ENCODE peak calls at places on chromosome 21, in ten cellular contexts. One of them, this sample, is unnamed. For H3K4me1, the result is how much of the 10 kb centered on the place peaks cover.

GRCh38 chr21:30839304-30839703 is 9.7 kb upstream of the KRTAP7-1 start:
- DNase-seq in tibial artery: no peak
- DNase-seq in A549: no peak
- DNase-seq in uterus: no peak
- DNase-seq in CD4-positive, CD25-positive, alpha-beta regulatory T cell: no peak
- DNase-seq in Karpas-422: peak
- DNase-seq in OCI-LY7: peak
- DNase-seq in fibroblast of lung: no peak
- DNase-seq in small intestine: peak
- DNase-seq in GM23248: peak
- DNase-seq in this sample: no peak

GRCh38 chr21:42621166-42621827 is 32.1 kb upstream of the PDE9A start:
- DNase-seq in tibial artery: no peak
- DNase-seq in A549: no peak
- DNase-seq in uterus: peak
- DNase-seq in CD4-positive, CD25-positive, alpha-beta regulatory T cell: no peak
- DNase-seq in Karpas-422: no peak
- DNase-seq in OCI-LY7: no peak
- DNase-seq in fibroblast of lung: no peak
- DNase-seq in small intestine: peak
- DNase-seq in GM23248: no peak
- DNase-seq in this sample: no peak

GRCh38 chr21:31397939-31398338 is 53.9 kb upstream of the TIAM1 start:
- DNase-seq in tibial artery: no peak
- DNase-seq in A549: no peak
- DNase-seq in uterus: no peak
- DNase-seq in CD4-positive, CD25-positive, alpha-beta regulatory T cell: no peak
- DNase-seq in Karpas-422: no peak
- DNase-seq in OCI-LY7: peak
- DNase-seq in fibroblast of lung: no peak
- DNase-seq in small intestine: no peak
- DNase-seq in GM23248: no peak
- DNase-seq in this sample: no peak

GRCh38 chr21:27033467-27033866 is 66.6 kb upstream of the ADAMTS5 start:
- DNase-seq in tibial artery: no peak
- DNase-seq in A549: no peak
- DNase-seq in uterus: no peak
- DNase-seq in CD4-positive, CD25-positive, alpha-beta regulatory T cell: no peak
- DNase-seq in Karpas-422: no peak
- DNase-seq in OCI-LY7: no peak
- DNase-seq in fibroblast of lung: no peak
- DNase-seq in small intestine: no peak
- DNase-seq in GM23248: no peak
- DNase-seq in this sample: no peak

GRCh38 chr21:42554251-42554937 is 40.7 kb downstream of the SLC37A1 start:
- DNase-seq in tibial artery: peak
- DNase-seq in A549: no peak
- DNase-seq in uterus: no peak
- DNase-seq in CD4-positive, CD25-positive, alpha-beta regulatory T cell: no peak
- DNase-seq in Karpas-422: no peak
- DNase-seq in OCI-LY7: no peak
- DNase-seq in fibroblast of lung: no peak
- DNase-seq in small intestine: no peak
- DNase-seq in GM23248: no peak
- DNase-seq in this sample: peak

GRCh38 chr21:31862078-31862477 is 10.7 kb upstream of the HUNK start:
- DNase-seq in tibial artery: no peak
- DNase-seq in A549: no peak
- DNase-seq in uterus: no peak
- DNase-seq in CD4-positive, CD25-positive, alpha-beta regulatory T cell: no peak
- DNase-seq in Karpas-422: no peak
- DNase-seq in OCI-LY7: no peak
- DNase-seq in fibroblast of lung: no peak
- DNase-seq in small intestine: no peak
- DNase-seq in GM23248: no peak
- DNase-seq in this sample: no peak

GRCh38 chr21:26804895-26805609 is 40.2 kb downstream of the ADAMTS1 start:
- DNase-seq in tibial artery: no peak
- DNase-seq in A549: no peak
- DNase-seq in uterus: no peak
- DNase-seq in CD4-positive, CD25-positive, alpha-beta regulatory T cell: no peak
- DNase-seq in Karpas-422: no peak
- DNase-seq in OCI-LY7: no peak
- DNase-seq in fibroblast of lung: no peak
- DNase-seq in small intestine: no peak
- DNase-seq in GM23248: peak
- DNase-seq in this sample: no peak

GRCh38 chr21:29265690-29266479 is 32.8 kb upstream of the BACH1 start:
- DNase-seq in tibial artery: no peak
- DNase-seq in A549: no peak
- DNase-seq in uterus: no peak
- DNase-seq in CD4-positive, CD25-positive, alpha-beta regulatory T cell: no peak
- DNase-seq in Karpas-422: peak
- DNase-seq in OCI-LY7: no peak
- DNase-seq in fibroblast of lung: no peak
- DNase-seq in small intestine: no peak
- DNase-seq in GM23248: peak
- DNase-seq in this sample: no peak

GRCh38 chr21:15841856-15842564 is 112.2 kb downstream of the USP25 start:
- DNase-seq in tibial artery: no peak
- DNase-seq in A549: no peak
- DNase-seq in uterus: no peak
- DNase-seq in CD4-positive, CD25-positive, alpha-beta regulatory T cell: no peak
- DNase-seq in Karpas-422: no peak
- DNase-seq in OCI-LY7: no peak
- DNase-seq in fibroblast of lung: peak
- DNase-seq in small intestine: no peak
- DNase-seq in GM23248: peak
- DNase-seq in this sample: no peak

GRCh38 chr21:36080386-36080785 is 10.6 kb downstream of the CBR1 start:
- DNase-seq in tibial artery: no peak
- DNase-seq in A549: no peak
- DNase-seq in uterus: no peak
- DNase-seq in CD4-positive, CD25-positive, alpha-beta regulatory T cell: no peak
- DNase-seq in Karpas-422: no peak
- DNase-seq in OCI-LY7: no peak
- DNase-seq in fibroblast of lung: no peak
- DNase-seq in small intestine: no peak
- DNase-seq in GM23248: no peak
- DNase-seq in this sample: no peak

GRCh38 chr21:16426936-16427335 is 697.2 kb downstream of the USP25 start:
- DNase-seq in tibial artery: no peak
- DNase-seq in A549: no peak
- DNase-seq in uterus: no peak
- DNase-seq in CD4-positive, CD25-positive, alpha-beta regulatory T cell: no peak
- DNase-seq in Karpas-422: no peak
- DNase-seq in OCI-LY7: no peak
- DNase-seq in fibroblast of lung: peak
- DNase-seq in small intestine: no peak
- DNase-seq in GM23248: no peak
- DNase-seq in this sample: no peak

GRCh38 chr21:31030367-31031106 is 7.7 kb downstream of the KRTAP19-8 start:
- DNase-seq in tibial artery: no peak
- DNase-seq in A549: no peak
- DNase-seq in uterus: no peak
- DNase-seq in CD4-positive, CD25-positive, alpha-beta regulatory T cell: no peak
- DNase-seq in Karpas-422: no peak
- DNase-seq in OCI-LY7: peak
- DNase-seq in fibroblast of lung: no peak
- DNase-seq in small intestine: no peak
- DNase-seq in GM23248: no peak
- DNase-seq in this sample: no peak

DNA sequence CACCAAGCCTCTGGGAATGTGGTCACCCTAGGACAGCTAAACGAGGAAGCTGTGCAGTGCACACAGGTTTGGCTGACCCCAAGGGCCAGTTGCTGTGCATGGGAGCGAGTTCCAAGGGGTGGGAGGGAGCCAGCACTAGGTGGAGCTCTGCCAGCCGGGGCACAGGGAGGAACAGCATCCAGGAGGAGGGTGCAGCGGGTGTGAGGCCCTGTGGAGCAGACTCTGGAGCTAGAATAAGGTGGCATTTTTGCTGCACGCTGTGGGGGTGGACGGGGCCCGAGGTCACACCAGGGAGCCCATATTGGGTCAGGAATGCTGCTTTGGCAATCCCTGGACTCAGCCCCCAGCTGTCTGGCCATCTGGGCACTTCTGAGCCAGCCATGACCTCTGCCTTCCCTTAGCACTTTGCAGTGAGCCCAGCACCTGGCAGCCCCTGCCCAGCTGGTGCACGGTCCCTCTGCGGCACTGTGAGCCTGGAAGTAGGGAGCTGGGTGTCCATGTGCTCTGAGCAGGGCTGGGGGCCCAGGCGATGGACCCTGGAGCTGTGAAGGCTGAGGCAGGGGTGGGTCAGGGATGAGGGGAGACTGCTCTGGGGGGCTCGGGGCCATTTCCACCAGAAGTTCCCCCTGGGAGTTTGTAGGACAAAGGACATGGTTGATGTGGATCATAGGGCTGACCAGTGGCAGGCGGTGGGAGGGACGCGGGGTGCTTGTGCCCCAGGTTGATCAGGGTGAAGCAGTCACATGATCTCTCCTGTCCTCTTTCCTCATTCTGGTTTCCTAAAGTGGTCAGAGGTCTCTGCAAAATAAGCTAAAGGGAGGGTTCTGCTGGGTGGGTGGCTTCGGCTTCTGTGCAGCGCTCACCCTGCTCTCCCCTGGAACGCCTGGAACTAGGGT is 8.9 kb downstream of the PDXK start:
- DNase-seq in tibial artery: no peak
- DNase-seq in A549: peak
- DNase-seq in uterus: peak
- DNase-seq in CD4-positive, CD25-positive, alpha-beta regulatory T cell: no peak
- DNase-seq in Karpas-422: peak
- DNase-seq in OCI-LY7: no peak
- DNase-seq in fibroblast of lung: no peak
- DNase-seq in small intestine: peak
- DNase-seq in GM23248: peak
- DNase-seq in this sample: no peak
- H3K4me3 ChIP-seq in tibial artery: peak
- H3K4me3 ChIP-seq in A549: peak
- H3K4me3 ChIP-seq in uterus: peak
- H3K4me3 ChIP-seq in CD4-positive, CD25-positive, alpha-beta regulatory T cell: peak
- H3K4me3 ChIP-seq in Karpas-422: peak
- H3K4me3 ChIP-seq in OCI-LY7: peak
- H3K4me3 ChIP-seq in fibroblast of lung: peak
- H3K4me3 ChIP-seq in small intestine: peak
- H3K4me3 ChIP-seq in GM23248: peak
- H3K4me3 ChIP-seq in this sample: peak

DNA sequence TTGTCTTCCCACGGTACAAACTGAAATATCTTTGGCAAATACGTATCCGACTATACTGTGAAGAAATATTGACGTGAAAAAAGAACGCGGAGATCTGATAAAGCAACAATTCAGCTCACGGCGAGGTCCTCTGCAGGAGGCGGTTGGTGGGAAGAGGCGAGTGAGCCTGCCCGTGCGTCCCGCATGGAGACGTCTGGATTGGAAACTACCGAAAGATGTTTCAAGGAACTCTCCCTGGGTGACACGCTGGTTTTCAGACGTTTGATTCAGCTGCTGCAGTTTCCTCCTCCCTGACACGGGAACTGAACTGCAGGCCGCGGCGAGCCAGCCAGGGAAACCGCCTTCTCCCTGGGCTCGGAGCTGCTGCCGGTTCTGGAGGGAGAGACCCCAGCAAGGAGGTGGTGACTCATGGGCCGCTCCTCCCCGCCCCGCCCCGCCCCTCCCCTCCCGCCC is 390 bp upstream of the COL6A1 start:
- DNase-seq in tibial artery: peak
- DNase-seq in A549: peak
- DNase-seq in uterus: peak
- DNase-seq in CD4-positive, CD25-positive, alpha-beta regulatory T cell: peak
- DNase-seq in Karpas-422: no peak
- DNase-seq in OCI-LY7: peak
- DNase-seq in fibroblast of lung: peak
- DNase-seq in small intestine: peak
- DNase-seq in GM23248: peak
- DNase-seq in this sample: peak
- H3K4me1 ChIP-seq in tibial artery: under half
- H3K4me1 ChIP-seq in A549: under half
- H3K4me1 ChIP-seq in uterus: under half
- H3K4me1 ChIP-seq in CD4-positive, CD25-positive, alpha-beta regulatory T cell: under half
- H3K4me1 ChIP-seq in Karpas-422: under half
- H3K4me1 ChIP-seq in OCI-LY7: under half
- H3K4me1 ChIP-seq in fibroblast of lung: under half
- H3K4me1 ChIP-seq in small intestine: under half
- H3K4me1 ChIP-seq in GM23248: under half
- H3K4me1 ChIP-seq in this sample: under half

GRCh38 chr21:38352536-38353219 is 95.9 kb downstream of the KCNJ15 start:
- DNase-seq in tibial artery: peak
- DNase-seq in A549: peak
- DNase-seq in uterus: peak
- DNase-seq in CD4-positive, CD25-positive, alpha-beta regulatory T cell: no peak
- DNase-seq in Karpas-422: peak
- DNase-seq in OCI-LY7: no peak
- DNase-seq in fibroblast of lung: peak
- DNase-seq in small intestine: peak
- DNase-seq in GM23248: peak
- DNase-seq in this sample: no peak

GRCh38 chr21:38350681-38351080 is 93.9 kb downstream of the KCNJ15 start:
- DNase-seq in tibial artery: no peak
- DNase-seq in A549: no peak
- DNase-seq in uterus: no peak
- DNase-seq in CD4-positive, CD25-positive, alpha-beta regulatory T cell: no peak
- DNase-seq in Karpas-422: no peak
- DNase-seq in OCI-LY7: no peak
- DNase-seq in fibroblast of lung: no peak
- DNase-seq in small intestine: no peak
- DNase-seq in GM23248: no peak
- DNase-seq in this sample: no peak

GRCh38 chr21:38349111-38349746 is 92.4 kb downstream of the KCNJ15 start:
- DNase-seq in tibial artery: no peak
- DNase-seq in A549: no peak
- DNase-seq in uterus: no peak
- DNase-seq in CD4-positive, CD25-positive, alpha-beta regulatory T cell: no peak
- DNase-seq in Karpas-422: no peak
- DNase-seq in OCI-LY7: no peak
- DNase-seq in fibroblast of lung: peak
- DNase-seq in small intestine: no peak
- DNase-seq in GM23248: no peak
- DNase-seq in this sample: no peak

GRCh38 chr21:38351961-38352521 is 95.2 kb downstream of the KCNJ15 start:
- DNase-seq in tibial artery: no peak
- DNase-seq in A549: peak
- DNase-seq in uterus: no peak
- DNase-seq in CD4-positive, CD25-positive, alpha-beta regulatory T cell: no peak
- DNase-seq in Karpas-422: no peak
- DNase-seq in OCI-LY7: no peak
- DNase-seq in fibroblast of lung: peak
- DNase-seq in small intestine: no peak
- DNase-seq in GM23248: peak
- DNase-seq in this sample: no peak

GRCh38 chr21:38351176-38351959 is 94.6 kb downstream of the KCNJ15 start:
- DNase-seq in tibial artery: no peak
- DNase-seq in A549: no peak
- DNase-seq in uterus: no peak
- DNase-seq in CD4-positive, CD25-positive, alpha-beta regulatory T cell: no peak
- DNase-seq in Karpas-422: no peak
- DNase-seq in OCI-LY7: no peak
- DNase-seq in fibroblast of lung: no peak
- DNase-seq in small intestine: no peak
- DNase-seq in GM23248: peak
- DNase-seq in this sample: no peak
- H3K27ac ChIP-seq in tibial artery: peak
- H3K27ac ChIP-seq in A549: peak
- H3K27ac ChIP-seq in uterus: no peak
- H3K27ac ChIP-seq in CD4-positive, CD25-positive, alpha-beta regulatory T cell: no peak
- H3K27ac ChIP-seq in Karpas-422: no peak
- H3K27ac ChIP-seq in OCI-LY7: no peak
- H3K27ac ChIP-seq in fibroblast of lung: peak
- H3K27ac ChIP-seq in small intestine: no peak
- H3K27ac ChIP-seq in GM23248: peak
- H3K27ac ChIP-seq in this sample: no peak

GRCh38 chr21:41507521-41508414 is at the start of gene TMPRSS2:
- DNase-seq in tibial artery: no peak
- DNase-seq in A549: no peak
- DNase-seq in uterus: no peak
- DNase-seq in CD4-positive, CD25-positive, alpha-beta regulatory T cell: no peak
- DNase-seq in Karpas-422: no peak
- DNase-seq in OCI-LY7: no peak
- DNase-seq in fibroblast of lung: no peak
- DNase-seq in small intestine: peak
- DNase-seq in GM23248: no peak
- DNase-seq in this sample: no peak
- H3K4me3 ChIP-seq in tibial artery: peak
- H3K4me3 ChIP-seq in A549: peak
- H3K4me3 ChIP-seq in uterus: no peak
- H3K4me3 ChIP-seq in CD4-positive, CD25-positive, alpha-beta regulatory T cell: no peak
- H3K4me3 ChIP-seq in Karpas-422: no peak
- H3K4me3 ChIP-seq in OCI-LY7: no peak
- H3K4me3 ChIP-seq in fibroblast of lung: no peak
- H3K4me3 ChIP-seq in small intestine: peak
- H3K4me3 ChIP-seq in GM23248: no peak
- H3K4me3 ChIP-seq in this sample: no peak